ENCODE peak calls at places on chromosome 10, in ten cellular contexts. Q is M059J; F is LoVo; M is foreskin fibroblast; E is activated CD8-positive, alpha-beta T cell treated with anti-CD3 and anti-CD28 coated beads, Interleukin-2, amount 10 ng/mL, durations not matched to agents 7 days and 5 days; L is mucosa of descending colon; Z is activated CD4-positive, alpha-beta T cell treated with anti-CD3 and anti-CD28 coated beads, Interleukin-2, amount 50 U/mL, for 1 hour; D is neural progenitor cell; H is activated CD8-positive, alpha-beta memory T cell treated with anti-CD3 and anti-CD28 coated beads, Interleukin-2, amount 10 ng/mL, durations not matched to agents 7 days and 5 days; T is osteocyte. W is an unnamed sample.

GRCh38 chr10:19043431-19043830 is 5.2 kb upstream of the MALRD1 start:
- DNase-seq in Q (peak; percentile 1), F (peak; percentile 17), M (no peak), E (no peak), L (no peak), Z (no peak), D (no peak), H (no peak), T (no peak), W (no peak)

GRCh38 chr10:18043607-18044006 is 91.9 kb downstream of the SLC39A12 start:
- DNase-seq in Q (no peak), F (no peak), M (no peak), E (no peak), L (no peak), Z (no peak), D (no peak), H (no peak), T (no peak), W (no peak)

GRCh38 chr10:114326794-114327193 is 77.5 kb downstream of the AFAP1L2 start:
- DNase-seq in Q (no peak), F (no peak), M (no peak), E (no peak), L (no peak), Z (no peak), D (no peak), H (no peak), T (no peak), W (no peak)

GRCh38 chr10:78333362-78334143 is 299.9 kb downstream of the RPS24 start:
- DNase-seq in Q (no peak), F (no peak), M (no peak), E (no peak), L (no peak), Z (no peak), D (no peak), H (peak; percentile 11), T (peak; percentile 56), W (no peak)

GRCh38 chr10:2734691-2735090 is 332.7 kb upstream of the PFKP start:
- DNase-seq in Q (no peak), F (no peak), M (no peak), E (no peak), L (no peak), Z (no peak), D (no peak), H (no peak), T (no peak), W (no peak)

GRCh38 chr10:19819419-19820033 is 3.3 kb downstream of the PLXDC2 start:
- DNase-seq in Q (peak; percentile 31), F (peak; percentile 46), M (peak; percentile 66), E (no peak), L (no peak), Z (no peak), D (peak; percentile 38), H (no peak), T (no peak), W (peak; percentile 52)

GRCh38 chr10:19250542-19250941 is 201.9 kb downstream of the MALRD1 start:
- DNase-seq in Q (peak; percentile 8), F (no peak), M (peak; percentile 1), E (no peak), L (no peak), Z (no peak), D (no peak), H (no peak), T (no peak), W (no peak)

GRCh38 chr10:93397020-93397419 is 85.1 kb downstream of the MYOF start:
- DNase-seq in Q (no peak), F (no peak), M (no peak), E (no peak), L (no peak), Z (no peak), D (no peak), H (no peak), T (no peak), W (no peak)

GRCh38 chr10:50469778-50470193 is 154.0 kb downstream of the SGMS1 start:
- DNase-seq in Q (no peak), F (no peak), M (peak; percentile 23), E (no peak), L (no peak), Z (no peak), D (no peak), H (peak; percentile 52), T (no peak), W (no peak)

GRCh38 chr10:118499186-118499585 is 96.3 kb downstream of the PRLHR start:
- DNase-seq in Q (no peak), F (no peak), M (no peak), E (no peak), L (no peak), Z (no peak), D (no peak), H (no peak), T (no peak), W (no peak)

GRCh38 chr10:30775779-30776591 is 146.4 kb upstream of the LYZL2 start:
- DNase-seq in Q (peak; percentile 24), F (no peak), M (peak; percentile 96), E (no peak), L (no peak), Z (no peak), D (no peak), H (no peak), T (no peak), W (peak; percentile 85)

W was measured in AG20443.